ENCODE peak calls at places on chromosome 19, in five cellular contexts. U, W, R, Z and O are unnamed samples.

GRCh38 chr19:52248256-52248655 is 21.1 kb upstream of the ZNF766 start:
- DNase-seq in W (no peak), R (peak), U (no peak), Z (peak), O (peak)

GRCh38 chr19:13831560-13832056 is 36.4 kb downstream of the ZSWIM4 start:
- DNase-seq in Z (no peak), R (no peak), U (no peak), W (no peak), O (no peak)

GRCh38 chr19:42284066-42284501 is 15.0 kb downstream of the CIC start:
- DNase-seq in U (peak), W (no peak), R (peak), Z (peak), O (peak)

GRCh38 chr19:3536429-3537100 is 2.4 kb upstream of the TEKTIP1 start:
- DNase-seq in W (no peak), U (no peak), R (no peak), Z (no peak), O (no peak)

GRCh38 chr19:28831464-28831863 is 381.5 kb downstream of the UQCRFS1 start:
- DNase-seq in R (no peak), U (no peak), W (no peak), Z (no peak), O (no peak)

GRCh38 chr19:6861683-6862286 is 25.6 kb upstream of the ADGRE1 start:
- DNase-seq in Z (no peak), W (no peak), R (no peak), U (no peak), O (no peak)

GRCh38 chr19:56661248-56661647 is 10.3 kb downstream of the ZNF835 start:
- DNase-seq in W (no peak), U (no peak), R (no peak), Z (no peak), O (no peak)

GRCh38 chr19:48715276-48715675 is 4.2 kb downstream of the MAMSTR start:
- DNase-seq in Z (no peak), W (no peak), U (no peak), R (no peak), O (no peak)

GRCh38 chr19:926595-927043 is 784 bp downstream of the ARID3A start:
- DNase-seq in U (no peak), W (peak), R (no peak), Z (peak), O (no peak)

GRCh38 chr19:43525836-43526771 is 897 bp downstream of the ETHE1 start:
- DNase-seq in Z (no peak), W (peak), U (peak), R (peak), O (no peak)

GRCh38 chr19:29245221-29245620 is 32.3 kb upstream of the UQCRFS1 start:
- DNase-seq in Z (no peak), W (no peak), U (no peak), R (no peak), O (no peak)

GRCh38 chr19:17214531-17215124 is 529 bp upstream of the USE1 start:
- DNase-seq in Z (no peak), W (no peak), R (no peak), U (no peak), O (no peak)

GRCh38 chr19:7597689-7598088 is 2.0 kb downstream of the CAMSAP3 start:
- DNase-seq in W (no peak), U (no peak), Z (peak), R (no peak), O (no peak)

GRCh38 chr19:40416918-40417713 is 3.9 kb upstream of the PRX start:
- DNase-seq in Z (peak), W (peak), U (no peak), R (no peak), O (peak)

GRCh38 chr19:48329167-48329891 is 4.0 kb downstream of the EMP3 start:
- DNase-seq in Z (peak), W (no peak), R (peak), U (no peak), O (peak)

GRCh38 chr19:10230155-10230903 is 802 bp downstream of the S1PR2 start:
- DNase-seq in R (peak), U (peak), W (peak), Z (no peak), O (peak)

GRCh38 chr19:5339950-5340636 is 519 bp downstream of the PTPRS start:
- DNase-seq in R (no peak), U (peak), W (peak), Z (peak), O (no peak)